ENCODE peak calls at places on chromosomes 16 and 17, in ten cellular contexts. J is hepatocyte, I is activated B cell treated with CpG ODN at 0.5 μM for 24 hours, D is PC-3, G is GM13977, L is AG04450, C is neural crest cell, Y is bronchial epithelial cell, Q is thoracic aorta, O is IMR-90. X is an unnamed sample.

GRCh38 chr16:714558-715447 is at the start of gene METRN:
- DNase-seq in J (peak), I (peak), D (peak), G (peak), L (no peak), C (peak), Y (peak), Q (peak), O (peak), X (peak)

GRCh38 chr17:18240449-18240848 is 15.0 kb downstream of the LLGL1 start:
- DNase-seq in J (no peak), I (no peak), D (no peak), G (no peak), L (no peak), C (no peak), Y (no peak), Q (no peak), O (no peak), X (no peak)

GRCh38 chr17:17713839-17714238 is 32.6 kb downstream of the RAI1 start:
- DNase-seq in J (peak), I (no peak), D (no peak), G (no peak), L (no peak), C (no peak), Y (peak), Q (no peak), O (peak), X (no peak)

GRCh38 chr17:77394540-77395295 is 253.9 kb downstream of the SEC14L1 start:
- DNase-seq in J (peak), I (no peak), D (peak), G (no peak), L (no peak), C (peak), Y (no peak), Q (no peak), O (no peak), X (no peak)

GRCh38 chr16:83802135-83802534 is 5.6 kb upstream of the HSBP1 start:
- DNase-seq in J (peak), I (no peak), D (peak), G (peak), L (peak), C (no peak), Y (peak), Q (no peak), O (peak), X (no peak)

GRCh38 chr16:12089492-12090161 is 113.1 kb downstream of the SNX29 start:
- DNase-seq in J (peak), I (peak), D (no peak), G (peak), L (peak), C (no peak), Y (peak), Q (peak), O (peak), X (no peak)

GRCh38 chr16:15057755-15058417 is 2.0 kb upstream of the NTAN1 start:
- DNase-seq in J (no peak), I (no peak), D (no peak), G (no peak), L (no peak), C (no peak), Y (no peak), Q (no peak), O (no peak), X (no peak)

GRCh38 chr17:32941419-32942032 is 13.6 kb downstream of the TMEM98 start:
- DNase-seq in J (no peak), I (no peak), D (peak), G (no peak), L (no peak), C (no peak), Y (no peak), Q (no peak), O (no peak), X (no peak)

GRCh38 chr16:84823484-84823883 is 3.7 kb downstream of the CRISPLD2 start:
- DNase-seq in J (no peak), I (no peak), D (no peak), G (no peak), L (no peak), C (no peak), Y (no peak), Q (no peak), O (no peak), X (no peak)

GRCh38 chr16:2480948-2481347 is 6.0 kb downstream of the TBC1D24 start:
- DNase-seq in J (no peak), I (no peak), D (no peak), G (no peak), L (no peak), C (no peak), Y (no peak), Q (no peak), O (no peak), X (no peak)

GRCh38 chr17:80476877-80477646 is 655 bp upstream of the NPTX1 start:
- DNase-seq in J (no peak), I (peak), D (no peak), G (peak), L (no peak), C (no peak), Y (no peak), Q (no peak), O (no peak), X (no peak)

GRCh38 chr16:66878067-66878466 is 2.2 kb upstream of the PDP2 start:
- DNase-seq in J (no peak), I (no peak), D (no peak), G (no peak), L (no peak), C (no peak), Y (no peak), Q (no peak), O (no peak), X (no peak)

GRCh38 chr17:75010683-75011406 is 1.6 kb upstream of the MRPL58 start:
- DNase-seq in J (peak), I (no peak), D (peak), G (peak), L (no peak), C (no peak), Y (peak), Q (no peak), O (peak), X (no peak)

GRCh38 chr17:2964831-2965230 is 98.6 kb downstream of the OR1D5 start:
- DNase-seq in J (no peak), I (no peak), D (no peak), G (no peak), L (no peak), C (no peak), Y (no peak), Q (no peak), O (no peak), X (no peak)

GRCh38 chr16:30557397-30557949 is 701 bp downstream of the ZNF764 start:
- DNase-seq in J (no peak), I (no peak), D (no peak), G (no peak), L (no peak), C (no peak), Y (no peak), Q (no peak), O (no peak), X (no peak)

GRCh38 chr16:27246439-27246838 is 22.1 kb downstream of the NSMCE1 start:
- DNase-seq in J (no peak), I (no peak), D (no peak), G (no peak), L (no peak), C (no peak), Y (no peak), Q (no peak), O (no peak), X (no peak)

GRCh38 chr17:73856585-73856984 is 212.3 kb upstream of the SDK2 start:
- DNase-seq in J (no peak), I (no peak), D (no peak), G (no peak), L (no peak), C (no peak), Y (no peak), Q (no peak), O (no peak), X (no peak)

GRCh38 chr17:59754547-59754946 is 47.1 kb downstream of the VMP1 start:
- DNase-seq in J (peak), I (no peak), D (peak), G (no peak), L (peak), C (no peak), Y (peak), Q (no peak), O (peak), X (no peak)

GRCh38 chr17:64174686-64175456 is 44.9 kb upstream of the ERN1 start:
- DNase-seq in J (no peak), I (no peak), D (no peak), G (no peak), L (no peak), C (no peak), Y (peak), Q (no peak), O (peak), X (no peak)

GRCh38 chr17:79648181-79648831 is 37.5 kb upstream of the RBFOX3 start:
- DNase-seq in J (no peak), I (no peak), D (no peak), G (no peak), L (no peak), C (no peak), Y (no peak), Q (no peak), O (no peak), X (peak)

GRCh38 chr17:73189417-73190099 is 3.3 kb upstream of the COG1 start:
- DNase-seq in J (peak), I (no peak), D (peak), G (peak), L (peak), C (peak), Y (peak), Q (no peak), O (peak), X (no peak)

GRCh38 chr16:64092284-64092683 is 1029.6 kb downstream of the CDH11 start:
- DNase-seq in J (no peak), I (no peak), D (peak), G (no peak), L (peak), C (no peak), Y (peak), Q (no peak), O (peak), X (no peak)

GRCh38 chr16:759110-759910 is 1.2 kb upstream of the MSLN start:
- DNase-seq in J (peak), I (no peak), D (no peak), G (no peak), L (no peak), C (no peak), Y (peak), Q (no peak), O (no peak), X (no peak)

GRCh38 chr16:57013268-57013667 is 23.9 kb downstream of the NLRC5 start:
- DNase-seq in J (no peak), I (no peak), D (peak), G (no peak), L (no peak), C (no peak), Y (peak), Q (no peak), O (peak), X (no peak)

GRCh38 chr17:56108811-56109284 is 44.4 kb upstream of the ANKFN1 start:
- DNase-seq in J (peak), I (no peak), D (no peak), G (no peak), L (no peak), C (no peak), Y (no peak), Q (no peak), O (no peak), X (no peak)

GRCh38 chr17:510223-510917 is 157.8 kb upstream of the RPH3AL start:
- DNase-seq in J (no peak), I (no peak), D (no peak), G (no peak), L (no peak), C (no peak), Y (no peak), Q (no peak), O (peak), X (no peak)

GRCh38 chr17:27862848-27863247 is 30.3 kb downstream of the LYRM9 start:
- DNase-seq in J (no peak), I (no peak), D (no peak), G (no peak), L (no peak), C (no peak), Y (no peak), Q (no peak), O (no peak), X (no peak)

GRCh38 chr17:37610971-37611370 is 1.8 kb upstream of the SYNRG start:
- DNase-seq in J (no peak), I (no peak), D (no peak), G (no peak), L (no peak), C (no peak), Y (no peak), Q (no peak), O (peak), X (no peak)

GRCh38 chr16:89564476-89565255 is 4.2 kb downstream of the RPL13 start:
- DNase-seq in J (no peak), I (no peak), D (no peak), G (no peak), L (no peak), C (no peak), Y (peak), Q (no peak), O (no peak), X (no peak)

GRCh38 chr16:24035127-24035842 is 199.5 kb downstream of the PRKCB start:
- DNase-seq in J (no peak), I (peak), D (no peak), G (peak), L (no peak), C (no peak), Y (no peak), Q (no peak), O (no peak), X (no peak)

GRCh38 chr16:66741971-66742396 is 9.4 kb downstream of the DYNC1LI2 start:
- DNase-seq in J (no peak), I (no peak), D (no peak), G (no peak), L (no peak), C (no peak), Y (no peak), Q (no peak), O (peak), X (no peak)

DNA sequence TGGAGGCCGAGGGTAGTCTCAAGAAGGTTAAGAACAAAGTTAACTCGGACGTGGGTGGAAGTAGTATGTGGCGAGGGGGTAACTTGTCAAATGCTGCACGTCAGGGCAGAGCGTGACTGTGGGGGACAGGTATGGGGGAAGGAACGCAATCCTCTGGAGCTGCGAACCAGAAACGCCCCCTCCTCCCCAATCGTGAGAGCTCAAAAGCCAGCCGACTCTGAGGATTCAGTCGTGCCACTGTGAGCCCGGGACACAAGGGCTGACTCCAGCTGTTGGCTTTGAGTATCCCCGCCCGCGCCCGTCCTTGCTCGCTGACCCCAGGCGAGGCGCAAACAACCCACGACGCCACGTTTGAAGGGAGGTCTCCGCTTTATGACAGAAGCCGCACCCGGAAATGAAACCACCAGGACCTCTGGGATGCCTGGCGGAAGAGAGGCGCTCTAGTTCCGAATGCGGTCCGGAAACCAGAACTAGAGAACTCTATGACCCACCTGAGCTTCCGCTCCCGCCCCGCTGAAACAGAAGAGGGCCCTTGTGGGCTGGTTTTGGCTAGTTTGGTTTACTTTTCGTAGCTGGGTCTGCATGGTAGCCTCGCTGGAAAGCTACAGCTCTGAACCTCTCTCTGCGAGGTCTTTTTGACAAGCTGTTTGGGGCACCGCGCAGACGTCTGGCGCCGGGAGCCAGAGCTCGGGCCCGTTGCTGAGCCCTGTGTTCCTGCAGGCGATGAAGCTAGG is at the start of gene PEX12:
- DNase-seq in J (peak), I (peak), D (peak), G (peak), L (no peak), C (peak), Y (peak), Q (peak), O (peak), X (peak)
- TF ChIP-seq CTCF in J (no peak), I (no peak), D (no peak), G (no peak), L (no peak), C (no peak), Y (no peak), Q (no peak), O (no peak), X (no peak)

GRCh38 chr16:74607310-74607966 is 524 bp upstream of the GLG1 start:
- DNase-seq in J (no peak), I (no peak), D (no peak), G (no peak), L (no peak), C (no peak), Y (no peak), Q (no peak), O (no peak), X (no peak)

GRCh38 chr16:74605746-74606520 is 981 bp downstream of the GLG1 start:
- DNase-seq in J (no peak), I (no peak), D (no peak), G (no peak), L (no peak), C (no peak), Y (no peak), Q (no peak), O (no peak), X (no peak)

GRCh38 chr16:74605332-74605731 is 1.6 kb downstream of the GLG1 start:
- DNase-seq in J (no peak), I (no peak), D (peak), G (no peak), L (no peak), C (no peak), Y (no peak), Q (no peak), O (no peak), X (no peak)

GRCh38 chr16:74607967-74608356 is 1.0 kb upstream of the GLG1 start:
- DNase-seq in J (no peak), I (no peak), D (no peak), G (no peak), L (no peak), C (peak), Y (no peak), Q (no peak), O (peak), X (no peak)

GRCh38 chr16:74606521-74607309 is at the start of gene GLG1:
- DNase-seq in J (peak), I (peak), D (peak), G (peak), L (peak), C (peak), Y (peak), Q (peak), O (peak), X (peak)
- TF ChIP-seq CTCF in J (peak), I (no peak), D (no peak), G (peak), L (no peak), C (no peak), Y (no peak), Q (peak), O (no peak), X (no peak)

GRCh38 chr16:58392215-58393137 is at the start of gene GINS3:
- DNase-seq in J (peak), I (peak), D (peak), G (peak), L (peak), C (peak), Y (peak), Q (peak), O (peak), X (peak)
- TF ChIP-seq CTCF in J (no peak), I (no peak), D (no peak), G (no peak), L (no peak), C (no peak), Y (no peak), Q (no peak), O (no peak), X (no peak)

GRCh38 chr17:7558544-7559306 is at the start of gene TNFSF13:
- DNase-seq in J (no peak), I (no peak), D (no peak), G (no peak), L (no peak), C (no peak), Y (no peak), Q (no peak), O (no peak), X (no peak)

GRCh38 chr17:7559307-7560171 is 989 bp downstream of the TNFSF13 start:
- DNase-seq in J (no peak), I (no peak), D (no peak), G (no peak), L (no peak), C (no peak), Y (peak), Q (no peak), O (no peak), X (no peak)

GRCh38 chr17:7561028-7561575 is 617 bp upstream of the SENP3 start:
- DNase-seq in J (peak), I (peak), D (peak), G (peak), L (peak), C (peak), Y (peak), Q (peak), O (peak), X (peak)

GRCh38 chr17:7561589-7562207 is at the start of gene SENP3:
- DNase-seq in J (peak), I (peak), D (peak), G (peak), L (peak), C (peak), Y (peak), Q (no peak), O (peak), X (peak)

DNA sequence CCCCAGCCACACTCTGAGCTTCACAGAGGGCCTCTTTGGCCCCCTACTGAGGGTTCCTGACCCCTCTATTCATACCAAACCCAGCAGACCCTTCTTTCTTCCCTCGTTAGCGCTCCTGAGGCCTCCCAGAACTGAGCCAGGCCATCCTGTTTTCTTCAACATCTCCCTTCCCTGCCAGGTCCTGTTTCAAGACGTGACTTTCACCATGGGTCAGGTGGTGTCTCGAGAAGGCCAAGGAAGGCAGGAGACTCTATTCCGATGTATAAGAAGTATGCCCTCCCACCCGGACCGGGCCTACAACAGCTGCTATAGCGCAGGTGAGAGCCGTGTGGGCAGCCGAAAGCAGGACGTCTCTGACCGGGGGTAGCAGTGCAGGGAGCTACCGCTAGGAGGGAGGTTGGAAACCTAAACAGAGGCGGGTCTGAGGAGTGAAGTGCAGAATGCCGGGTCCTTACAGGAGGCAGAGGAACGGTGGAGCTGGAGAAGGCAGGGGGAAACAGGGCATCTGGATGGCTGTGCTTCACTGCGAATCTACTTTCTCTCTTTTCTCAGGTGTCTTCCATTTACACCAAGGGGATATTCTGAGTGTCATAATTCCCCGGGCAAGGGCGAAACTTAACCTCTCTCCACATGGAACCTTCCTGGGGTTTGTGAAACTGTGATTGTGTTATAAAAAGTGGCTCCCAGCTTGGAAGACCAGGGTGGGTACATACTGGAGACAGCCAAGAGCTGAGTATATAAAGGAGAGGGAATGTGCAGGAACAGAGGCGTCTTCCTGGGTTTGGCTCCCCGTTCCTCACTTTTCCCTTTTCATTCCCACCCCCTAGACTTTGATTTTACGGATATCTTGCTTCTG is 1.3 kb upstream of the SENP3 start:
- DNase-seq in J (peak), I (peak), D (peak), G (peak), L (no peak), C (peak), Y (peak), Q (no peak), O (peak), X (peak)
- TF ChIP-seq CTCF in J (peak), I (peak), D (no peak), G (peak), L (peak), C (peak), Y (peak), Q (peak), O (peak), X (peak)

DNA sequence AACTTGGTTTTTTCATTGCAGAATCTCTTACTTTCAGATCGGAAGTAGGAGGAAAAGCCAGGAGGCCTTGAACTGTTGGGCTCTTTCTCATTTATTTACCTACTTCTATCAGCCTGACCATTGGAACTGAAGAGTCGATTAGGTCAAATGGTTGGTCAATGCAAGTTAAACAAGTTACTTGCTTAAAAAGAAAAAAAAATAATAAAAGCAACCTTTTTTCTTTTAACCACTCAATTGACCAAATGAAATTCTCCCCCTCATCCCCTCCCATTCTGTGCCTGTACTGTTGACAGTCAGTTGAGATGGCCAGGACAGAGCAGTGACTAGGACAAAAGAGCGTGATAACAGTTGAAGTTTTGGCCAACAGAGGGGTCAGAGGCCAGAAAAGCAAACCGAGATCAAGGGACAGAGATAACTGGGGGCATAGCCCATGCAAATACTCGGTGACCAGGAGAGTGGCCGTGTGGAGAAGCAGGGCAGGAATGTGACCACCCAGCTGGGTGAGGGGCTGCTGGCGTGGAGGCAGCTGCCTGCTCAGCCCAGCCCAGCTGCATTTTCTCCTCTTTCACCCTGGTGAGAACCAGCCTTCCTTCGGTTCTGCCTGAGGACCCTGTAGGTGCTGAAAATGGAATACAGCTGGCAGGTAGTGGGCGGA is 72.2 kb downstream of the HS3ST3B1 start:
- DNase-seq in J (no peak), I (no peak), D (no peak), G (no peak), L (no peak), C (peak), Y (no peak), Q (no peak), O (no peak), X (peak)
- TF ChIP-seq CTCF in J (no peak), I (no peak), D (no peak), G (no peak), L (no peak), C (no peak), Y (no peak), Q (no peak), O (no peak), X (no peak)